ENCODE peak calls at places on chromosomes 12 and 14, in four cellular contexts. One of them, this sample, is unnamed.

GRCh38 chr12:67434653-67435375 is 165.7 kb downstream of the CAND1 start:
- DNase-seq in tibial artery: no peak
- DNase-seq in effector memory CD4-positive, alpha-beta T cell: no peak
- DNase-seq in neural progenitor cell: no peak
- DNase-seq in this sample: no peak

GRCh38 chr14:106551265-106551664 is 1024.9 kb downstream of the TMEM121 start:
- DNase-seq in tibial artery: no peak
- DNase-seq in effector memory CD4-positive, alpha-beta T cell: no peak
- DNase-seq in neural progenitor cell: no peak
- DNase-seq in this sample: no peak

GRCh38 chr12:94718114-94718513 is 67.8 kb upstream of the TMCC3 start:
- DNase-seq in tibial artery: no peak
- DNase-seq in effector memory CD4-positive, alpha-beta T cell: no peak
- DNase-seq in neural progenitor cell: no peak
- DNase-seq in this sample: no peak

GRCh38 chr14:98227000-98227726 is 1044.8 kb downstream of the BCL11B start:
- DNase-seq in tibial artery: peak
- DNase-seq in effector memory CD4-positive, alpha-beta T cell: no peak
- DNase-seq in neural progenitor cell: no peak
- DNase-seq in this sample: no peak

GRCh38 chr14:61451491-61451890 is 130.1 kb downstream of the PRKCH start:
- DNase-seq in tibial artery: no peak
- DNase-seq in effector memory CD4-positive, alpha-beta T cell: no peak
- DNase-seq in neural progenitor cell: peak
- DNase-seq in this sample: no peak

GRCh38 chr12:124865728-124866127 is 2.1 kb upstream of the SCARB1 start:
- DNase-seq in tibial artery: no peak
- DNase-seq in effector memory CD4-positive, alpha-beta T cell: no peak
- DNase-seq in neural progenitor cell: no peak
- DNase-seq in this sample: no peak

GRCh38 chr12:12872934-12873275 is 18.5 kb upstream of the GPRC5A start:
- DNase-seq in tibial artery: no peak
- DNase-seq in effector memory CD4-positive, alpha-beta T cell: no peak
- DNase-seq in neural progenitor cell: no peak
- DNase-seq in this sample: no peak

GRCh38 chr12:50088577-50089335 is 3.6 kb downstream of the SMARCD1 start:
- DNase-seq in tibial artery: no peak
- DNase-seq in effector memory CD4-positive, alpha-beta T cell: peak
- DNase-seq in neural progenitor cell: peak
- DNase-seq in this sample: no peak

GRCh38 chr14:101364503-101365328 is 196.6 kb upstream of the DIO3 start:
- DNase-seq in tibial artery: peak
- DNase-seq in effector memory CD4-positive, alpha-beta T cell: no peak
- DNase-seq in neural progenitor cell: peak
- DNase-seq in this sample: peak

GRCh38 chr12:10368206-10369171 is 21.4 kb downstream of the KLRK1 start:
- DNase-seq in tibial artery: no peak
- DNase-seq in effector memory CD4-positive, alpha-beta T cell: no peak
- DNase-seq in neural progenitor cell: no peak
- DNase-seq in this sample: no peak
- H3K27ac ChIP-seq in tibial artery: no peak
- H3K27ac ChIP-seq in effector memory CD4-positive, alpha-beta T cell: no peak
- H3K27ac ChIP-seq in neural progenitor cell: no peak
- H3K27ac ChIP-seq in this sample: no peak

GRCh38 chr14:51576899-51577298 is 74.8 kb upstream of the FRMD6 start:
- DNase-seq in tibial artery: no peak
- DNase-seq in effector memory CD4-positive, alpha-beta T cell: no peak
- DNase-seq in neural progenitor cell: no peak
- DNase-seq in this sample: no peak

GRCh38 chr14:51576112-51576420 is 75.6 kb upstream of the FRMD6 start:
- DNase-seq in tibial artery: no peak
- DNase-seq in effector memory CD4-positive, alpha-beta T cell: no peak
- DNase-seq in neural progenitor cell: no peak
- DNase-seq in this sample: no peak

GRCh38 chr14:51578853-51579252 is 72.9 kb upstream of the FRMD6 start:
- DNase-seq in tibial artery: no peak
- DNase-seq in effector memory CD4-positive, alpha-beta T cell: no peak
- DNase-seq in neural progenitor cell: no peak
- DNase-seq in this sample: no peak

GRCh38 chr14:51582437-51582836 is 69.3 kb upstream of the FRMD6 start:
- DNase-seq in tibial artery: no peak
- DNase-seq in effector memory CD4-positive, alpha-beta T cell: no peak
- DNase-seq in neural progenitor cell: no peak
- DNase-seq in this sample: no peak

DNA sequence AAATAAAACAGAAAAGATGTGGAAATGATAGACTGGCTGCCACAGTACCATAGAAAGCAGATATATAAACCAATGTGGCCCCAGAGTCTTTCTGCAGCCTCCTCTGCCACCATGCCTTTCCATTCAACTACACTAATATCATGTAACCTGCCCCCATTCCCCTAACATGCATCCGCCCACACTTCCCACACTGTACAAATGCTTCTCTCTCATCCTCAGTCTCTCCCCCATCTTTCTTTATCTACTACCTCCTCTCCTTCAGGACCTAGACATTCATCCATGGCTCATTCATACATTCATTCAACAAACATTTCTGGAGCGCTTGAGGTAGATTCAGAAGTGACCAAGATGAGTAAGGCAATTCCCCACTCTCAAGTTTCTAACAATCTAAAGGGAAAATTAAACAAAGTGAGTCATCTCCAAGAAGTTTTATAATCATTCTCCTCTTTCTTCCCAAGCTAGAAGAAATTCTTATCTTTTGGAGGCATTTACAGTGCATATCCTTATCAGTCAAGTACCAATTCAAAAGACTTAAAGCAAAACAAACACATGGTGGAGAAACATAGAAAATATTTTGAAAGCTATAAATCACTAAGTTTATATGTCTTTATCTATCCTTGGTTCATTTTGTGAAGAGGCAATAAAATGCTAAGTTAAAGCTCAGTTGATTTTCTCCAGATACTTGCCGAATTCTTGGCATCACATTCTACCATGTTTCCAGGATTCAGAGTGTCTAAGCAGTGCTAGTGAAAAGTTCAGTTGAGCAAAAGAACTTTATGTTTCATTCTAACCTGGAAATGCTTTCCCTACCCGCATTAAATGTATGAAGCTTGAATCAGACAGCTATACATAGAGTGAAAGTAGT is 70.5 kb upstream of the FRMD6 start:
- DNase-seq in tibial artery: no peak
- DNase-seq in effector memory CD4-positive, alpha-beta T cell: no peak
- DNase-seq in neural progenitor cell: no peak
- DNase-seq in this sample: no peak
- H3K27ac ChIP-seq in tibial artery: no peak
- H3K27ac ChIP-seq in effector memory CD4-positive, alpha-beta T cell: no peak
- H3K27ac ChIP-seq in neural progenitor cell: no peak
- H3K27ac ChIP-seq in this sample: no peak

GRCh38 chr12:108797677-108798076 is 59.7 kb downstream of the SSH1 start:
- DNase-seq in tibial artery: no peak
- DNase-seq in effector memory CD4-positive, alpha-beta T cell: no peak
- DNase-seq in neural progenitor cell: no peak
- DNase-seq in this sample: no peak

GRCh38 chr12:108800591-108800990 is 56.8 kb downstream of the SSH1 start:
- DNase-seq in tibial artery: no peak
- DNase-seq in effector memory CD4-positive, alpha-beta T cell: no peak
- DNase-seq in neural progenitor cell: no peak
- DNase-seq in this sample: no peak

GRCh38 chr12:108801736-108802665 is 55.4 kb downstream of the SSH1 start:
- DNase-seq in tibial artery: peak
- DNase-seq in effector memory CD4-positive, alpha-beta T cell: no peak
- DNase-seq in neural progenitor cell: peak
- DNase-seq in this sample: peak

GRCh38 chr12:108799528-108800243 is 57.7 kb downstream of the SSH1 start:
- DNase-seq in tibial artery: no peak
- DNase-seq in effector memory CD4-positive, alpha-beta T cell: no peak
- DNase-seq in neural progenitor cell: no peak
- DNase-seq in this sample: no peak

DNA sequence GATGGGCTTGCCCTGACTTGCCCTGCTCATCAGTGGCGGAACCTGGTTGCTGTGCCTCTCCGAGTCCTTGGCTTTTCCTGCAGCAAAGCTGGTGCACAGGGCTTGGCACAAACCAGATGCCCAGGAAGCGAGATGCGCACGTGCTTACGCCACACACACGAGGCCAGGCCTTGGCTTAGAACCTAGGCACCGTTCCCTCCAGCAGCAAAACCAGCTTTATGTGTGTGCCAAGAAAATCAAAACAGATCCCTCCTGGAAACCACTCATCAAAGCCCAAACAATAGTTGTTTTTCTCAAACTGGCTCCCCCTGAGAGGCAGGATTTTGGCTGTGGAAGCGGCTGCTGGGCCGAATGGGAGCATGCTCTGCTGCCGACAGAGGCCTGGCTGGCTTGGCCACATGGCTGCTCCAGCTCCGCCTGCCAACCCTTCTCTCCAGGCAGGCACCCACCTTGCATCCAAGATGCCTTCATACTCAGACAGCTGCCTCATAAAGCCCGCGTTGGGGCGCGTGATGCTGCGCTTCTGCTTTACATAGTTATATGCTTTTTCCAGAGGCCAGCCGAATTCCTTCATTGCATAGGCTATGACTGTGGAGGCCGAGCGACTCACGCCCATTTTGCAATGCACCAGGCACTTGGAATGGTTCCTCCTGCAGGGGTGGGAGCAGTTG is 58.7 kb downstream of the SSH1 start:
- DNase-seq in tibial artery: no peak
- DNase-seq in effector memory CD4-positive, alpha-beta T cell: no peak
- DNase-seq in neural progenitor cell: no peak
- DNase-seq in this sample: peak
- H3K27ac ChIP-seq in tibial artery: no peak
- H3K27ac ChIP-seq in effector memory CD4-positive, alpha-beta T cell: no peak
- H3K27ac ChIP-seq in neural progenitor cell: no peak
- H3K27ac ChIP-seq in this sample: peak

DNA sequence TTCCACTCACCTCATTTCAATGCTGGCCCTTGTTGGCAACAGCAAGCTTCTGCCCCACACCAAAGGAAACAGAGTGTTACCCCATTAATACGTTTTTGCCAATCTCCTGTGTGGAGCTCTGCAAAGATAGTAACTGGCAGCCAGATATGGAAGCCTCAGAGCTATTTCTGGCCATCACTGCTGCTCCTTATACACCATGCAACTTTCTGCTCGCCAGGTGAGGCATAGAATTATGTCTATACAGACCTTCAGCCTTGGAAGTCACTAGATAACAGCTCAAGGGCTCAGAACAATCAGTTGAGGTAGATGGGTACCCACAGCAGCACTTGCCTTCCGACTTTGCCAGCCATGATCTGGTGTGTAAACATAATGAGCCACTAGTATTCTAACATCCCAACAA is 214.8 kb upstream of the ALG10B start:
- DNase-seq in tibial artery: no peak
- DNase-seq in effector memory CD4-positive, alpha-beta T cell: no peak
- DNase-seq in neural progenitor cell: no peak
- DNase-seq in this sample: no peak
- H3K27ac ChIP-seq in tibial artery: no peak
- H3K27ac ChIP-seq in effector memory CD4-positive, alpha-beta T cell: no peak
- H3K27ac ChIP-seq in neural progenitor cell: no peak
- H3K27ac ChIP-seq in this sample: no peak

GRCh38 chr12:111435661-111436201 is 30.0 kb downstream of the SH2B3 start:
- DNase-seq in tibial artery: no peak
- DNase-seq in effector memory CD4-positive, alpha-beta T cell: no peak
- DNase-seq in neural progenitor cell: no peak
- DNase-seq in this sample: no peak
- H3K27ac ChIP-seq in tibial artery: no peak
- H3K27ac ChIP-seq in effector memory CD4-positive, alpha-beta T cell: peak
- H3K27ac ChIP-seq in neural progenitor cell: no peak
- H3K27ac ChIP-seq in this sample: peak

This sample was measured in sigmoid colon.